ENCODE peak calls at places on chromosomes 2 and 18, in nine cellular contexts. H is cardiac fibroblast, G is mesothelial cell of epicardium, C is astrocyte of the cerebellum, L is hepatocyte, A is heart right ventricle, Q is B cell, S is fibroblast of the aortic adventitia, J is glutamatergic neuron. E is an unnamed sample.

GRCh38 chr2:157216421-157216965 is 41.0 kb upstream of the GALNT5 start:
- DNase-seq in A (no peak), Q (no peak), G (no peak), J (no peak), L (no peak), S (no peak), H (no peak), C (no peak), E (no peak)

GRCh38 chr2:68878753-68879152 is 7.6 kb upstream of the BMP10 start:
- DNase-seq in S (peak), L (no peak), A (no peak), H (peak), C (no peak), Q (no peak), J (no peak), G (no peak), E (no peak)

GRCh38 chr2:105797298-105797819 is 52.6 kb downstream of the NCK2 start:
- DNase-seq in L (no peak), S (peak), G (no peak), C (no peak), H (peak), A (no peak), J (no peak), Q (peak), E (no peak)

GRCh38 chr2:20103514-20103913 is 52.1 kb upstream of the LAPTM4A start:
- DNase-seq in H (peak), Q (no peak), L (no peak), J (no peak), C (no peak), A (no peak), S (no peak), G (no peak), E (no peak)

GRCh38 chr2:193523662-193524061 is 1328.9 kb upstream of the TMEFF2 start:
- DNase-seq in C (no peak), S (no peak), H (no peak), G (no peak), A (no peak), J (no peak), L (no peak), Q (no peak), E (no peak)

GRCh38 chr18:75161629-75162028 is 47.3 kb downstream of the PTGR3 start:
- DNase-seq in Q (peak), G (no peak), A (no peak), H (peak), J (no peak), S (peak), C (peak), L (no peak), E (no peak)

GRCh38 chr2:38264649-38265322 is 112.3 kb downstream of the ATL2 start:
- DNase-seq in J (no peak), G (no peak), C (peak), A (no peak), H (peak), S (no peak), L (no peak), Q (no peak), E (no peak)

GRCh38 chr2:152606081-152606480 is 111.2 kb downstream of the PRPF40A start:
- DNase-seq in L (no peak), A (no peak), H (no peak), G (no peak), C (no peak), S (no peak), J (no peak), Q (no peak), E (no peak)

GRCh38 chr2:235430366-235431083 is 63.3 kb upstream of the AGAP1 start:
- DNase-seq in G (no peak), L (no peak), J (no peak), Q (no peak), S (no peak), A (no peak), C (no peak), H (no peak), E (no peak)

GRCh38 chr2:176503760-176504159 is 234.5 kb downstream of the MTX2 start:
- DNase-seq in A (no peak), J (no peak), L (no peak), S (no peak), Q (no peak), G (no peak), H (no peak), C (no peak), E (no peak)

GRCh38 chr2:231123362-231123898 is 1.4 kb downstream of the HTR2B start:
- DNase-seq in C (no peak), A (no peak), L (no peak), H (peak), S (no peak), J (no peak), Q (no peak), G (no peak), E (no peak)

GRCh38 chr2:105604938-105605337 is 139.8 kb upstream of the NCK2 start:
- DNase-seq in Q (no peak), J (no peak), H (peak), G (no peak), S (peak), A (no peak), C (no peak), L (no peak), E (no peak)

GRCh38 chr2:165777522-165778186 is 16.4 kb downstream of the GALNT3 start:
- DNase-seq in S (no peak), H (no peak), A (no peak), J (no peak), C (no peak), Q (no peak), G (no peak), L (no peak), E (no peak)

GRCh38 chr2:44551497-44551896 is 189.8 kb downstream of the CAMKMT start:
- DNase-seq in Q (no peak), A (no peak), C (no peak), J (no peak), G (no peak), L (no peak), S (no peak), H (no peak), E (no peak)

GRCh38 chr2:54373855-54374254 is 82.3 kb upstream of the SPTBN1 start:
- DNase-seq in Q (no peak), S (no peak), A (no peak), J (no peak), H (no peak), G (no peak), L (no peak), C (no peak), E (no peak)

GRCh38 chr18:77103181-77103875 is 29.3 kb downstream of the MBP start:
- DNase-seq in C (no peak), G (no peak), S (peak), J (no peak), Q (no peak), A (no peak), H (peak), L (no peak), E (no peak)

GRCh38 chr2:215493370-215493769 is 57.5 kb upstream of the FN1 start:
- DNase-seq in A (no peak), G (no peak), L (no peak), H (no peak), Q (no peak), S (no peak), C (no peak), J (no peak), E (no peak)

GRCh38 chr2:99086385-99086784 is 55.1 kb upstream of the C2orf15 start:
- DNase-seq in H (no peak), G (no peak), L (no peak), Q (no peak), C (no peak), A (no peak), J (no peak), S (no peak), E (no peak)

GRCh38 chr2:99085400-99085799 is 56.1 kb upstream of the C2orf15 start:
- DNase-seq in C (no peak), S (no peak), Q (peak), G (no peak), J (peak), A (no peak), L (no peak), H (peak), E (peak)

GRCh38 chr2:99084256-99084655 is 57.3 kb upstream of the C2orf15 start:
- DNase-seq in J (no peak), Q (no peak), G (no peak), H (no peak), A (no peak), C (no peak), L (no peak), S (no peak), E (no peak)

DNA sequence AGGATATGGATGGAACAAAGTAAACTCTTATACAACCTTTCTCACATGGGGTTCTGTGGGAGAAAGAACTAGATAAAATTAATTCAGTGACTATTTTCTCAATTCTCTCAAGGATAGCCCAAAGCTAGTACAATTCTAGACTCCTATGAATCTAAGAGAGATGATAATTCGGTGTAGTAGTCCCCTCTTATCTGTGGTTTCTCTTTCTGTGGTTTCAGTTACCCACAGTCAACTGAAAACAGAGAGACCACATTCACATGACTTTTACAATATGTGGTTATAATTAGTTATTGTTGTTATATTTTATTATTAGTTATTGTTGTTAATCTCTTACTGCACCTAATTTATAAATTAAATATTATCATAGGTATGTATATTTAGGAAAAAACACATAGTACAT is 53.5 kb upstream of the C2orf15 start:
- DNase-seq in L (no peak), S (no peak), H (no peak), G (no peak), Q (no peak), C (no peak), A (no peak), J (no peak), E (no peak)
- TF ChIP-seq CTCF in L (no peak), S (no peak), H (no peak), G (no peak), Q (no peak), C (no peak), A (no peak), J (no peak), E (no peak)

GRCh38 chr2:95379616-95379925 is 22.9 kb upstream of the FAHD2A start:
- DNase-seq in L (no peak), C (no peak), Q (no peak), J (no peak), H (no peak), A (no peak), S (no peak), G (no peak), E (no peak)
- TF ChIP-seq CTCF in L (peak), C (peak), Q (no peak), J (no peak), H (peak), A (no peak), S (no peak), G (no peak), E (no peak)

GRCh38 chr2:236803621-236804020 is 234.0 kb downstream of the ACKR3 start:
- DNase-seq in L (no peak), C (no peak), G (no peak), J (peak), Q (no peak), A (no peak), S (no peak), H (no peak), E (no peak)
- TF ChIP-seq CTCF in L (no peak), C (no peak), G (no peak), J (no peak), Q (no peak), A (no peak), S (no peak), H (no peak), E (no peak)

GRCh38 chr2:191758420-191759199 is 80.7 kb downstream of the NABP1 start:
- DNase-seq in G (no peak), J (peak), Q (peak), C (no peak), H (peak), A (no peak), L (peak), S (no peak), E (peak)
- TF ChIP-seq CTCF in G (no peak), J (peak), Q (peak), C (peak), H (peak), A (peak), L (peak), S (peak), E (peak)

DNA sequence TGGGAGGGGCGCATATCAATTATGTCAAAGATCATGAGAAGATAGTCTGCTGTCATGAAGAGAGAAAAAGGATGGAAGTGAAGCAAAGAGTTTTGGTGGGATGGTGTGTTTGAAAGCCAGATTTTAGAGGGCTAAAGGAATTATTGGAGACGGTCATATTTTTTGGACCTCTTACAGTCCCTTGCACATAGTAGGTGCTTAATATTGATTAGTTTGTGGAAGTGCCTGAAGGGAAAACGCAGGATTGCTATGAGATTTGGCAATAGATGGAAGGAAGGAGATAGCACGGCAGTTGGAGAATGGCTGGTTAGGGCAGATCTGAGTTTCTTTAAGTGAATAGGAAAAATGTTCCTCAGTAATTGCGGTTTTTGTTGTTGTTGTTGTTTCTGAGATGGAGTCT is 15.9 kb downstream of the EPB41L5 start:
- DNase-seq in C (no peak), A (no peak), H (no peak), G (no peak), J (no peak), S (no peak), L (no peak), Q (no peak), E (no peak)
- TF ChIP-seq CTCF in C (no peak), A (no peak), H (no peak), G (no peak), J (no peak), S (no peak), L (no peak), Q (no peak), E (no peak)

GRCh38 chr18:10916387-10916786 is 233.0 kb downstream of the PIEZO2 start:
- DNase-seq in J (no peak), S (no peak), A (no peak), H (no peak), C (no peak), L (no peak), Q (no peak), G (no peak), E (no peak)

GRCh38 chr18:10912790-10913560 is 236.4 kb downstream of the PIEZO2 start:
- DNase-seq in G (no peak), Q (no peak), L (peak), C (peak), S (peak), J (peak), H (peak), A (peak), E (no peak)

DNA sequence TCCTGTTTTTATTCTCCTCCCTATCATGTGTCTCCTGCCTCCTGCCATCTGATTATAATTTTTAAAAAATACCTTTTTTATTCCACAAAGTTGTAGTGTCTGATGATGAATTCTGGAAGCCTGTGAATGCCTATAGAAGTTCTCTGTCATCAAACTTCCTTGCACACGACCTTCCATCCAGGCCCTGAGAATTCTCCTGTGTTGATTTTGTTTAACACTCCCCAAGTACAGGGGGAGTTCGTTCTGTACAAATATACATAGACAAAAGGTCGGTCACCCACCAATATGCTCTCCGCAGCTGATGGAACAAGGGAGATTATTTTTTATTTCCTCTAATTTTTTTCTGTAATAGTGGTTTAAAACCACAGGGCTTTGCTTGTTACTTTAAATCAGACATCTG is 232.5 kb downstream of the PIEZO2 start:
- DNase-seq in L (no peak), J (no peak), H (no peak), A (no peak), Q (no peak), C (no peak), G (no peak), S (no peak), E (no peak)
- TF ChIP-seq CTCF in L (no peak), J (no peak), H (no peak), A (no peak), Q (no peak), C (no peak), G (no peak), S (no peak), E (no peak)

GRCh38 chr2:161269111-161269510 is 39.1 kb upstream of the PSMD14 start:
- DNase-seq in C (no peak), H (no peak), G (no peak), A (no peak), Q (no peak), L (no peak), J (no peak), S (no peak), E (no peak)

GRCh38 chr2:161273038-161273760 is 35.0 kb upstream of the PSMD14 start:
- DNase-seq in L (peak), A (no peak), C (peak), S (peak), J (no peak), G (no peak), Q (peak), H (peak), E (peak)
- TF ChIP-seq CTCF in L (peak), A (peak), C (peak), S (peak), J (peak), G (peak), Q (peak), H (peak), E (peak)

GRCh38 chr2:25966531-25967265 is 15.6 kb downstream of the KIF3C start:
- DNase-seq in L (no peak), Q (no peak), S (no peak), J (no peak), C (no peak), A (no peak), G (no peak), H (no peak), E (no peak)
- TF ChIP-seq CTCF in L (no peak), Q (no peak), S (no peak), J (no peak), C (no peak), A (peak), G (no peak), H (no peak), E (no peak)

GRCh38 chr18:12030667-12031066 is 49.4 kb downstream of the IMPA2 start:
- DNase-seq in G (no peak), J (no peak), H (no peak), S (no peak), A (no peak), Q (no peak), L (no peak), C (no peak), E (peak)

GRCh38 chr18:12028674-12029073 is 47.4 kb downstream of the IMPA2 start:
- DNase-seq in C (no peak), S (no peak), G (no peak), H (no peak), L (no peak), J (no peak), A (no peak), Q (no peak), E (no peak)

GRCh38 chr18:12031181-12031580 is 49.9 kb downstream of the IMPA2 start:
- DNase-seq in Q (no peak), L (no peak), A (no peak), G (no peak), H (no peak), C (no peak), S (no peak), J (no peak), E (no peak)

GRCh38 chr18:12028040-12028628 is 46.8 kb downstream of the IMPA2 start:
- DNase-seq in J (no peak), C (no peak), H (no peak), L (no peak), A (peak), G (no peak), S (no peak), Q (no peak), E (no peak)

GRCh38 chr18:12029786-12030571 is 48.7 kb downstream of the IMPA2 start:
- DNase-seq in J (no peak), C (no peak), G (no peak), A (no peak), H (no peak), S (no peak), L (no peak), Q (no peak), E (no peak)
- TF ChIP-seq CTCF in J (no peak), C (no peak), G (no peak), A (no peak), H (no peak), S (no peak), L (no peak), Q (no peak), E (no peak)

GRCh38 chr2:100562613-100563406 is at the start of gene PDCL3:
- DNase-seq in A (peak), S (peak), H (peak), L (peak), Q (peak), C (peak), G (peak), J (peak), E (peak)
- TF ChIP-seq CTCF in A (peak), S (peak), H (no peak), L (peak), Q (no peak), C (peak), G (no peak), J (no peak), E (no peak)